ENCODE peak calls at places on chromosomes 1 and 21, in seven cellular contexts. W, C, K, O, L, Y and V are unnamed samples.

GRCh38 chr1:201554167-201554600 is 15.3 kb downstream of the NAV1 start:
- DNase-seq in W (no peak), C (no peak), K (no peak), O (no peak), L (no peak), Y (no peak), V (no peak)

GRCh38 chr1:55860816-55861519 is 645.8 kb upstream of the USP24 start:
- DNase-seq in W (no peak), C (no peak), K (peak), O (no peak), L (no peak), Y (no peak), V (no peak)

GRCh38 chr1:100494393-100495084 is 43.4 kb upstream of the GPR88 start:
- DNase-seq in W (no peak), C (no peak), K (no peak), O (no peak), L (no peak), Y (no peak), V (no peak)

GRCh38 chr1:239711768-239712167 is 325.4 kb downstream of the CHRM3 start:
- DNase-seq in W (no peak), C (no peak), K (peak), O (no peak), L (no peak), Y (no peak), V (no peak)

GRCh38 chr1:15850450-15851079 is 3.1 kb downstream of the SPEN start:
- DNase-seq in W (no peak), C (no peak), K (no peak), O (no peak), L (no peak), Y (no peak), V (peak)

GRCh38 chr1:205191127-205191577 is 20.4 kb downstream of the DSTYK start:
- DNase-seq in W (no peak), C (no peak), K (no peak), O (no peak), L (no peak), Y (no peak), V (no peak)

GRCh38 chr1:116763116-116763786 is 9.0 kb downstream of the CD2 start:
- DNase-seq in W (no peak), C (no peak), K (no peak), O (peak), L (no peak), Y (no peak), V (peak)

GRCh38 chr1:53562256-53562982 is 103.2 kb downstream of the DMRTB1 start:
- DNase-seq in W (no peak), C (no peak), K (no peak), O (no peak), L (no peak), Y (no peak), V (no peak)

GRCh38 chr1:27603320-27603961 is 503 bp downstream of the AHDC1 start:
- DNase-seq in W (no peak), C (no peak), K (peak), O (no peak), L (no peak), Y (no peak), V (no peak)

GRCh38 chr1:224375059-224375458 is 18.4 kb downstream of the CNIH4 start:
- DNase-seq in W (no peak), C (no peak), K (no peak), O (no peak), L (no peak), Y (no peak), V (no peak)

GRCh38 chr21:43211085-43212071 is 42.6 kb downstream of the CRYAA start:
- DNase-seq in W (no peak), C (peak), K (peak), O (peak), L (peak), Y (peak), V (no peak)

GRCh38 chr1:176517484-176517883 is 54.5 kb downstream of the PAPPA2 start:
- DNase-seq in W (peak), C (no peak), K (no peak), O (no peak), L (no peak), Y (no peak), V (peak)

GRCh38 chr1:222124602-222125001 is 382.7 kb upstream of the DUSP10 start:
- DNase-seq in W (no peak), C (no peak), K (peak), O (no peak), L (peak), Y (no peak), V (no peak)

GRCh38 chr1:11109361-11109760 is 9.7 kb upstream of the EXOSC10 start:
- DNase-seq in W (no peak), C (no peak), K (no peak), O (no peak), L (no peak), Y (no peak), V (no peak)

GRCh38 chr1:178962853-178963810 is 62.6 kb upstream of the FAM20B start:
- DNase-seq in W (no peak), C (no peak), K (no peak), O (no peak), L (no peak), Y (no peak), V (no peak)

GRCh38 chr21:31354122-31354521 is 10.1 kb upstream of the TIAM1 start:
- DNase-seq in W (no peak), C (no peak), K (no peak), O (no peak), L (no peak), Y (no peak), V (no peak)

GRCh38 chr21:42061866-42062542 is 9.1 kb upstream of the UMODL1 start:
- DNase-seq in W (no peak), C (no peak), K (peak), O (no peak), L (no peak), Y (no peak), V (no peak)

GRCh38 chr1:65421341-65422174 is 1.1 kb downstream of the LEPR start:
- DNase-seq in W (no peak), C (no peak), K (no peak), O (no peak), L (no peak), Y (no peak), V (no peak)

GRCh38 chr1:25795955-25796806 is 3.8 kb upstream of the SELENON start:
- DNase-seq in W (no peak), C (peak), K (no peak), O (peak), L (no peak), Y (no peak), V (no peak)

GRCh38 chr1:11704226-11704619 is 12.7 kb downstream of the DRAXIN start:
- DNase-seq in W (no peak), C (no peak), K (peak), O (no peak), L (no peak), Y (no peak), V (no peak)

GRCh38 chr1:1284370-1285101 is 4.3 kb downstream of the SCNN1D start:
- DNase-seq in W (no peak), C (no peak), K (peak), O (no peak), L (no peak), Y (no peak), V (no peak)
- H3K4me3 ChIP-seq in W (no peak), C (no peak), K (no peak), O (no peak), L (no peak), Y (no peak), V (no peak)

GRCh38 chr1:112701227-112702066 is 5.5 kb downstream of the RHOC start:
- DNase-seq in W (no peak), C (no peak), K (no peak), O (no peak), L (peak), Y (peak), V (no peak)

GRCh38 chr1:112698366-112699310 is 8.3 kb downstream of the RHOC start:
- DNase-seq in W (no peak), C (no peak), K (no peak), O (no peak), L (peak), Y (peak), V (no peak)

GRCh38 chr1:112699425-112700144 is 7.3 kb downstream of the RHOC start:
- DNase-seq in W (no peak), C (no peak), K (no peak), O (no peak), L (no peak), Y (no peak), V (no peak)

GRCh38 chr1:112702067-112702395 is 4.9 kb downstream of the RHOC start:
- DNase-seq in W (no peak), C (no peak), K (no peak), O (no peak), L (no peak), Y (no peak), V (peak)

DNA sequence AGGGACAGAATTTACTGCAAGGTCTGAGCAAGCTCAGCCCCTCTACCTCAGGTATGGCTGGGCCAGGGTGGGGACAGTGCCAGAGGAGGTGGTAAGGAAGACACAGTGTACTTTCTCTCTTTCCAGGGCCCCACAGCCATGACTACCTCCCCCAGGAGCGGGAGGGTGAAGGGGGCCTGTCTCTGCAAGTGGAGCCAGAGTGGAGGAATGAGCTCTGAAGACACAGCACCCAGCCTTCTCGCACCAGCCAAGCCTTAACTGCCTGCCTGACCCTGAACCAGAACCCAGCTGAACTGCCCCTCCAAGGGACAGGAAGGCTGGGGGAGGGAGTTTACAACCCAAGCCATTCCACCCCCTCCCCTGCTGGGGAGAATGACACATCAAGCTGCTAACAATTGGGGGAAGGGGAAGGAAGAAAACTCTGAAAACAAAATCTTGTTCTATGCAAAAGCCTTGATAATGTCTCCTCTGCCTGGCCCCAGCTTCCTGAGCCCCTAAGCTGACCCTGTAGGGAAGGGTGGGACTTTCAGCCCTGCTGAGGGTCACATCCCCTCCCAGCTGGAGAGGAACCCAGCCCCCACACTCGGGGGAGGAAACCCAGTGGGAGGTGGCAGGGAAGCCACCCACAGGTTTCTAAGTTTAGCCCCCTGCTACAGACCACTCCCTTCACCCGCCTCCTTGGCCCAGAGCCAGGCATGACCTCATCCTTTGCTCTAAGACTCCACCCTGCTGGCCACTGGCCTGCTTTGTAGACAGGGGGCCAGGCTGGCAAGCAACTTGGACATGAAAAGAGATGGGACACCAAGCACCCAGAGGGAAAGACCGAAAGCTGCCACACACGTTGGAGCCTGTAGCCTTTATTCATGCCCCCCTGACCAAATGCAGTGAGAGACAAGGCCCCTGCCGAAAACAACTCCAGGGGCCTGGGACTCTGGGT is 6.4 kb downstream of the RHOC start:
- DNase-seq in W (peak), C (peak), K (no peak), O (peak), L (peak), Y (peak), V (peak)
- TF ChIP-seq CTCF in W (peak), C (no peak), K (no peak), O (no peak), L (no peak), Y (no peak), V (peak)

GRCh38 chr1:245310605-245311531 is 156.1 kb downstream of the KIF26B start:
- DNase-seq in W (no peak), C (no peak), K (peak), O (no peak), L (no peak), Y (peak), V (peak)
- H3K4me3 ChIP-seq in W (no peak), C (no peak), K (peak), O (no peak), L (no peak), Y (no peak), V (no peak)

DNA sequence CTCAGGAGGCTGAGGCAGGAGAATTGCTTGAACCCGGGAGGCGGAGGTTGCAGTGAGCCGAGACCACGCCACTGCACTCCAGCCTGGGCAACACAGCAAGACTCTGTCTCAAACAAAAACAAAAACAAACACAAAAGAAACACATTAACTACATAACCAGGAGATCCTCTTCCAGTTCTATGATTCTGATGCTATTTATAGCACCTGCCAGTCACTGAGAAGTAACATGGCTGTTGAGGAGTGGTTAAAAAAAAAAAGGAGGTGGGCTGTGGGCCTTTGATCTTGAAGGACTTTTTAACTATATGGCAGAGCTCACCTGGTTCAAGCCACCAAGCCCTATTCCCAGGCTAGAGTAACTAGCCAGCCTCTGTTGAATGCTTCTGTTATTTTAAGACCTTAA is 148.8 kb downstream of the ZBTB18 start:
- DNase-seq in W (no peak), C (no peak), K (no peak), O (no peak), L (no peak), Y (no peak), V (no peak)
- TF ChIP-seq CTCF in W (no peak), C (no peak), K (no peak), O (no peak), L (no peak), Y (no peak), V (no peak)

DNA sequence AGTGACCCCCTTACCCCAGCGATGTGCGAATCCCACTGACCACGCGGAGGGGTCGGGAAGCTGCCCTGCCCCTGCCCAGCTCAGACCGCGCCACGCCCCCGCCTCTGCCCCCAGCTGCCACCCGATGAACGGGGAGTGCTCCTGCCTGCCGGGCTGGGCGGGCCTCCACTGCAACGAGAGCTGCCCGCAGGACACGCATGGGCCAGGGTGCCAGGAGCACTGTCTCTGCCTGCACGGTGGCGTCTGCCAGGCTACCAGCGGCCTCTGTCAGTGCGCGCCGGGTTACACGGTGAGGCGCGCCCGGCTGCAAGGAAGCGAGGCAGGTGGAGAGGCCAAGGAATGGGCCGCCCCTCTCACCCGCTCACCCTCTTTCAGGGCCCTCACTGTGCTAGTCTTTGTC is 11.9 kb upstream of the LRRC71 start:
- DNase-seq in W (no peak), C (no peak), K (no peak), O (no peak), L (no peak), Y (no peak), V (no peak)
- H3K4me3 ChIP-seq in W (no peak), C (no peak), K (no peak), O (no peak), L (no peak), Y (no peak), V (no peak)